ENCODE peak calls at places on chromosomes 12 and 14, in ten cellular contexts. H is A673; J is GM23248; K is left ventricle myocardium inferior; U is body of pancreas; D is uterus; W is tibial nerve; C is vagina; Q is adrenal gland; B is effector memory CD4-positive, alpha-beta T cell. A is an unnamed sample.

GRCh38 chr12:56769868-56770267 is 6.7 kb downstream of the HSD17B6 start:
- DNase-seq in U (no peak), J (no peak), W (no peak), C (no peak), B (no peak), H (no peak), D (no peak), K (no peak), Q (no peak), A (no peak)

GRCh38 chr12:45637706-45638105 is 91.8 kb upstream of the ARID2 start:
- DNase-seq in C (no peak), D (no peak), H (no peak), J (peak), K (no peak), U (no peak), Q (no peak), B (no peak), W (no peak), A (no peak)

GRCh38 chr12:106084048-106084671 is 54.6 kb downstream of the NUAK1 start:
- DNase-seq in K (no peak), U (no peak), B (no peak), H (peak), D (no peak), J (peak), C (no peak), Q (no peak), W (no peak), A (no peak)

GRCh38 chr12:64104376-64104775 is 117.7 kb downstream of the KICS2 start:
- DNase-seq in Q (peak), H (no peak), D (peak), U (peak), K (no peak), W (no peak), B (no peak), J (peak), C (no peak), A (no peak)

GRCh38 chr12:65335021-65335714 is 56.7 kb downstream of the MSRB3 start:
- DNase-seq in B (no peak), J (peak), W (no peak), C (no peak), K (no peak), D (peak), Q (peak), U (no peak), H (peak), A (no peak)

GRCh38 chr14:83568141-83568540 is 1961.8 kb upstream of the FLRT2 start:
- DNase-seq in C (no peak), K (no peak), D (no peak), B (no peak), Q (no peak), H (no peak), J (no peak), U (no peak), W (no peak), A (no peak)

GRCh38 chr14:74240794-74241610 is 1.8 kb downstream of the VSX2 start:
- DNase-seq in W (no peak), K (no peak), H (no peak), U (no peak), B (no peak), C (no peak), Q (no peak), D (no peak), J (peak), A (no peak)

GRCh38 chr14:105690671-105691070 is 164.3 kb downstream of the TMEM121 start:
- DNase-seq in C (no peak), H (no peak), W (no peak), Q (no peak), K (no peak), J (no peak), B (no peak), U (no peak), D (no peak), A (no peak)

GRCh38 chr14:104881369-104881979 is 16.4 kb downstream of the CEP170B start:
- DNase-seq in B (no peak), J (no peak), H (no peak), U (peak), D (no peak), Q (no peak), W (no peak), C (no peak), K (peak), A (no peak)

GRCh38 chr14:21019377-21019776 is 5.5 kb downstream of the NDRG2 start:
- DNase-seq in J (peak), W (no peak), D (no peak), C (no peak), H (no peak), U (no peak), B (no peak), K (no peak), Q (no peak), A (no peak)

GRCh38 chr12:28872654-28873268 is 276.3 kb upstream of the FAR2 start:
- DNase-seq in U (peak), J (peak), Q (peak), H (peak), B (no peak), D (peak), K (no peak), C (no peak), W (no peak), A (peak)

GRCh38 chr12:3436496-3437060 is 54.4 kb upstream of the PRMT8 start:
- DNase-seq in D (no peak), C (no peak), H (no peak), J (no peak), U (peak), B (no peak), W (no peak), K (no peak), Q (no peak), A (no peak)

GRCh38 chr12:47097276-47097896 is 17.6 kb upstream of the AMIGO2 start:
- DNase-seq in W (no peak), U (no peak), H (no peak), D (no peak), Q (no peak), J (peak), B (no peak), K (no peak), C (no peak), A (no peak)

GRCh38 chr12:54521291-54522062 is 23.9 kb downstream of the NCKAP1L start:
- DNase-seq in W (no peak), U (no peak), H (no peak), D (no peak), C (no peak), J (no peak), B (no peak), Q (no peak), K (no peak), A (no peak)

GRCh38 chr12:103765322-103765721 is 75.7 kb downstream of the NT5DC3 start:
- DNase-seq in C (no peak), J (no peak), Q (no peak), W (no peak), U (no peak), K (no peak), D (no peak), H (no peak), B (no peak), A (no peak)

GRCh38 chr14:77488558-77488957 is 10.1 kb downstream of the ISM2 start:
- DNase-seq in W (no peak), C (no peak), D (no peak), K (no peak), J (no peak), U (no peak), B (no peak), H (no peak), Q (no peak), A (no peak)

GRCh38 chr12:26789731-26790644 is 43.0 kb downstream of the ITPR2 start:
- DNase-seq in W (no peak), Q (no peak), U (no peak), J (peak), D (no peak), B (no peak), C (no peak), H (no peak), K (no peak), A (no peak)

GRCh38 chr14:61476737-61477410 is 155.5 kb downstream of the PRKCH start:
- DNase-seq in J (peak), C (peak), K (no peak), U (no peak), W (no peak), B (peak), Q (peak), D (peak), H (no peak), A (no peak)

GRCh38 chr14:59566281-59566680 is 10.3 kb downstream of the CCDC175 start:
- DNase-seq in J (no peak), C (no peak), Q (no peak), B (no peak), W (no peak), D (no peak), U (no peak), H (no peak), K (no peak), A (no peak)
- H3K27ac ChIP-seq in J (no peak), C (no peak), Q (no peak), B (no peak), W (no peak), D (no peak), U (no peak), H (no peak), K (no peak), A (no peak)

DNA sequence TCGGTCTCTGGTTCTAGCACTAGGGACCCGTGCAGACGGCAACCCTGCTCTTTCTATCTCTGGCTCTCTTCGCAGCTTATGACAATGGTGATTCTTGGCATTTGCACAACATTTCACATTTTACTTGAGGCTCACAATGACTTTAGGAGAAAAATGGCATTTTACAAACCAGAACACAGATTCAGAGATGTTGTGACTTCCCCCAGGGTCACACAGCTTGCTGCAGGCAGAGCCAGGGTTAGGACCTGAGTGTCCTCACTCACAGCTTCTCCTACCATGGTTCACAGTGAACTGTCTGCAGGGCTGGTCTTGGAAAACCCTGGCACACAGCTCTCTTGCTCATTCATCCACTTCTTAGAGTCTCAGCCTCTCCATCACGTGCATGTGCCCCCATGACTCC is 23.7 kb downstream of the P2RX7 start:
- DNase-seq in C (no peak), Q (no peak), J (no peak), H (no peak), B (no peak), K (no peak), U (no peak), W (no peak), D (no peak), A (no peak)
- H3K27ac ChIP-seq in C (no peak), Q (no peak), J (no peak), H (no peak), B (no peak), K (no peak), U (no peak), W (no peak), D (no peak), A (no peak)

DNA sequence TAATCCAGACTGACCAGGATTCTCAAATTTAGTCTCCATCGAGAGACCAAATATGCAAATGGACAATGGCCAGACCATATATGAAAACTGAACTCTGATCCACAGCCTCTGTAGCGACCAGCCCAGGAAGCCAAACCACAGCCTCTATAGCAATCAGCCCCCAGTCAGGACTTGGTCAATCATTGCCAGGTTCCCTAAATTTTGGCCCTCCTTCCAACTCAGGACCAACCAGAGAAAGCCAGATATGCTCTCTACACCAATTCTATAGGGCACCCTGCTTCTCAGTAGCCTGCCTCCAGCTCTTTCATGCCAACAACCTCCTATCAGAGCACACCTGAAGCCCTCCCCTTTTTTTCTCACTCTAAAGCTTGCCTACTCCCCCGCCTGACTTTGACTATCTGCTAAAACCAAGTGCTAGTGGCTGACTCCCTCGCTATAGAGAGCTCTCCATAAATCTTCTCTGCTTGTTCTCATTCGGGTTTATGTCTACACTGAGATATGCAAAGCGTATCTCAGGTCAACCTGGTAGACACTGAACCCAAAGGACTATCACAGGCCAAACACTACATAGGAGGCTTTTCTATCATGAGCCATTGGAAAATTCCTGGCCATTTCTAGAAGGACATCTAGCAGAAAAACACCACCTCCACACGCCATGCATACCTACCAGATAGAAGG is 110.5 kb upstream of the FUT8 start:
- DNase-seq in K (no peak), J (no peak), D (no peak), W (no peak), B (no peak), C (no peak), H (no peak), Q (no peak), U (peak), A (no peak)
- H3K27ac ChIP-seq in K (no peak), J (no peak), D (no peak), W (no peak), B (no peak), C (no peak), H (no peak), Q (no peak), U (peak), A (no peak)

DNA sequence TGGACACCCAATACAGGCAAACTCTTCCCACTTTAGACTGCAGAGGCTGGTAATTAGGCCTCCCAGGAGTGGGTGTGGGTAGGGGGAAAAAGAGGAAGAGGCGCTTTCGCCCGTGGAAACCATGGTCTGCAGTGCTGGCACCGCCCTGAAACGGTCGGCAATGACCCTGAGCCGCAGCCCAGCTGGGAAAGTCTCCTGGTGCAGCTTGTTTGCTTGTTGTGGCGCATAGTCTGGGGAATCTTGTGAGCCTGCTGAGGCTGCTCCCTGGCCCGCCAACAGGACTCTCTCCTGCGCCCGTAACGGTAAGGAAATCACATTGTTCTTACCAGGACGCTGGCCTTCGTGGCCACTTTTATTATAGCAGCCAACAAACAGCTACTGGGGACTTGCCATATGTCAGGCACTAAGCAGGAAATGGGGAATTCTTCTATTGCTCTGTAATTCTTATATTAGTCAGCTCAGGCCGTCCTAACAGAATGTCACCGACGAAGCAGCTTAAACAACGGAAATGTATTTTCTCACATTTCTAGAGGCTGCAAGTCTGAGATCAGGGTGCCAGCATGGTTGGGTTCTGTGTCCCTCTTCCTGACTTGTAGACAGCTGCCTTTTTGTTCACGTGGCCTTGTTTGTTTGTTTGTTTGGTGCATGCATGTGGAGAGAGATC is 52.5 kb upstream of the RIN3 start:
- DNase-seq in J (peak), D (no peak), H (no peak), U (no peak), K (peak), W (no peak), Q (no peak), C (no peak), B (no peak), A (no peak)
- H3K27ac ChIP-seq in J (peak), D (peak), H (no peak), U (peak), K (peak), W (no peak), Q (no peak), C (no peak), B (no peak), A (no peak)

GRCh38 chr12:24943947-24944597 is 4.8 kb downstream of the BCAT1 start:
- DNase-seq in K (no peak), U (no peak), W (no peak), D (no peak), J (no peak), H (no peak), Q (no peak), B (no peak), C (no peak), A (no peak)
- H3K27ac ChIP-seq in K (no peak), U (peak), W (no peak), D (no peak), J (no peak), H (no peak), Q (no peak), B (no peak), C (no peak), A (no peak)